ENCODE peak calls at places on chromosomes 1 and 21, in five cellular contexts. L is breast epithelium, G is BJ, Q is lower lobe of right lung, Z is NCI-H524. Y is an unnamed sample.

GRCh38 chr1:8197493-8198282 is 120.2 kb upstream of the SLC45A1 start:
- DNase-seq in L (peak; percentile 70), G (peak; percentile 59), Q (peak; percentile 77), Z (no peak), Y (no peak)

GRCh38 chr1:29410476-29410875 is 174.2 kb downstream of the PTPRU start:
- DNase-seq in L (no peak), G (no peak), Q (no peak), Z (peak; percentile 29), Y (no peak)

GRCh38 chr1:180643693-180644092 is 11.9 kb downstream of the XPR1 start:
- DNase-seq in L (no peak), G (no peak), Q (no peak), Z (no peak), Y (no peak)

GRCh38 chr1:220784751-220785150 is 2.0 kb upstream of the MTARC1 start:
- DNase-seq in L (no peak), G (no peak), Q (no peak), Z (no peak), Y (no peak)

GRCh38 chr1:236605030-236605806 is 902 bp upstream of the HEATR1 start:
- DNase-seq in L (no peak), G (no peak), Q (no peak), Z (no peak), Y (no peak)

GRCh38 chr1:2429780-2430591 is 17.6 kb upstream of the PEX10 start:
- DNase-seq in L (no peak), G (no peak), Q (no peak), Z (no peak), Y (no peak)

GRCh38 chr1:39405358-39405757 is 86.1 kb upstream of the BMP8A start:
- DNase-seq in L (no peak), G (no peak), Q (no peak), Z (no peak), Y (no peak)

GRCh38 chr1:25773441-25774125 is 26.4 kb upstream of the SELENON start:
- DNase-seq in L (peak; percentile 71), G (no peak), Q (peak; percentile 55), Z (no peak), Y (no peak)

GRCh38 chr1:8364528-8365442 is 46.9 kb downstream of the SLC45A1 start:
- DNase-seq in L (peak; percentile 52), G (no peak), Q (peak; percentile 70), Z (no peak), Y (no peak)

GRCh38 chr1:86757272-86757984 is 53.1 kb downstream of the SH3GLB1 start:
- DNase-seq in L (no peak), G (no peak), Q (no peak), Z (no peak), Y (no peak)

GRCh38 chr1:34696230-34696629 is 58.6 kb upstream of the GJB5 start:
- DNase-seq in L (no peak), G (no peak), Q (no peak), Z (no peak), Y (no peak)

GRCh38 chr1:161131721-161132409 is 602 bp downstream of the DEDD start:
- DNase-seq in L (no peak), G (no peak), Q (no peak), Z (no peak), Y (no peak)

GRCh38 chr1:19738669-19739068 is 61.0 kb downstream of the TMCO4 start:
- DNase-seq in L (no peak), G (no peak), Q (no peak), Z (no peak), Y (no peak)

GRCh38 chr1:83959824-83960441 is 39.0 kb downstream of the TTLL7 start:
- DNase-seq in L (no peak), G (peak; percentile 21), Q (no peak), Z (no peak), Y (no peak)

GRCh38 chr1:2355408-2356261 is 35.7 kb downstream of the MORN1 start:
- DNase-seq in L (no peak), G (no peak), Q (peak; percentile 37), Z (no peak), Y (no peak)

GRCh38 chr1:167158813-167159275 is 61.8 kb upstream of the POU2F1 start:
- DNase-seq in L (no peak), G (no peak), Q (no peak), Z (no peak), Y (no peak)

GRCh38 chr1:204360314-204360713 is 585 bp upstream of the PLEKHA6 start:
- DNase-seq in L (no peak), G (no peak), Q (no peak), Z (no peak), Y (no peak)

GRCh38 chr1:172581273-172581672 is 48.3 kb downstream of the SUCO start:
- DNase-seq in L (no peak), G (no peak), Q (no peak), Z (no peak), Y (no peak)

GRCh38 chr1:68141079-68141800 is 90.8 kb upstream of the DIRAS3 start:
- DNase-seq in L (no peak), G (no peak), Q (no peak), Z (no peak), Y (no peak)

GRCh38 chr21:41926068-41926806 is 27.6 kb downstream of the C2CD2 start:
- DNase-seq in L (peak; percentile 37), G (no peak), Q (no peak), Z (no peak), Y (no peak)

GRCh38 chr1:46420533-46420915 is 26.4 kb downstream of the FAAH start:
- DNase-seq in L (no peak), G (no peak), Q (no peak), Z (no peak), Y (no peak)

GRCh38 chr1:26278835-26279597 is 870 bp upstream of the SH3BGRL3 start:
- DNase-seq in L (no peak), G (peak; percentile 38), Q (no peak), Z (peak; percentile 82), Y (no peak)

GRCh38 chr1:230291731-230292620 is 134.2 kb downstream of the PGBD5 start:
- DNase-seq in L (peak; percentile 43), G (no peak), Q (no peak), Z (no peak), Y (no peak)

GRCh38 chr1:19354531-19354981 is 42.4 kb downstream of the SLC66A1 start:
- DNase-seq in L (no peak), G (no peak), Q (no peak), Z (no peak), Y (no peak)

GRCh38 chr1:59549067-59549837 is 252.4 kb downstream of the FGGY start:
- DNase-seq in L (no peak), G (no peak), Q (no peak), Z (no peak), Y (no peak)

GRCh38 chr1:30713211-30713770 is 10.1 kb downstream of the MATN1 start:
- DNase-seq in L (no peak), G (no peak), Q (no peak), Z (no peak), Y (no peak)

GRCh38 chr1:96520542-96520941 is 201.0 kb upstream of the PTBP2 start:
- DNase-seq in L (no peak), G (no peak), Q (no peak), Z (no peak), Y (no peak)

GRCh38 chr1:145918992-145919939 is 749 bp upstream of the PEX11B start:
- DNase-seq in L (peak; percentile 86), G (no peak), Q (peak; percentile 83), Z (no peak), Y (no peak)

GRCh38 chr1:207822602-207823451 is 71.0 kb downstream of the CD46 start:
- DNase-seq in L (peak; percentile 86), G (no peak), Q (peak; percentile 85), Z (no peak), Y (no peak)

GRCh38 chr1:21261551-21262281 is 28.5 kb downstream of the ECE1 start:
- DNase-seq in L (no peak), G (peak; percentile 88), Q (peak; percentile 59), Z (no peak), Y (no peak)

GRCh38 chr1:2523191-2523890 is 3.1 kb downstream of the PANK4 start:
- DNase-seq in L (no peak), G (no peak), Q (no peak), Z (no peak), Y (no peak)

GRCh38 chr1:182092336-182092735 is 30.8 kb upstream of the ZNF648 start:
- DNase-seq in L (no peak), G (no peak), Q (no peak), Z (no peak), Y (no peak)

GRCh38 chr21:37389456-37389855 is 22.9 kb downstream of the DYRK1A start:
- DNase-seq in L (no peak), G (no peak), Q (no peak), Z (no peak), Y (no peak)

GRCh38 chr1:1677718-1678580 is 14.6 kb downstream of the SLC35E2B start:
- DNase-seq in L (no peak), G (no peak), Q (peak; percentile 37), Z (no peak), Y (no peak)

GRCh38 chr1:234781241-234782056 is 171.5 kb upstream of the IRF2BP2 start:
- DNase-seq in L (no peak), G (no peak), Q (no peak), Z (peak; percentile 27), Y (no peak)